ENCODE peak calls at places on chromosome 15, in six cellular contexts. I, M, Y, L, H and W are unnamed samples.

GRCh38 chr15:56629133-56629532 is 104.2 kb downstream of the ZNF280D start:
- DNase-seq in I (no peak), M (no peak), Y (no peak), L (no peak), H (no peak), W (no peak)

GRCh38 chr15:78976691-78977090 is 31.8 kb upstream of the CTSH start:
- DNase-seq in I (no peak), M (no peak), Y (no peak), L (no peak), H (no peak), W (no peak)

GRCh38 chr15:67701669-67702068 is 123.6 kb upstream of the SKOR1 start:
- DNase-seq in I (no peak), M (no peak), Y (no peak), L (no peak), H (no peak), W (no peak)

GRCh38 chr15:52486003-52486996 is 42.4 kb downstream of the MYO5A start:
- DNase-seq in I (no peak), M (no peak), Y (peak; percentile 33), L (no peak), H (no peak), W (no peak)

GRCh38 chr15:40421246-40422157 is 15.9 kb downstream of the IVD start:
- DNase-seq in I (peak; percentile 67), M (peak; percentile 84), Y (peak; percentile 89), L (peak; percentile 79), H (peak; percentile 53), W (peak; percentile 44)

GRCh38 chr15:101378356-101378755 is 83.3 kb upstream of the SNRPA1 start:
- DNase-seq in I (no peak), M (no peak), Y (no peak), L (no peak), H (no peak), W (no peak)

GRCh38 chr15:95013379-95013778 is 782.0 kb downstream of the MCTP2 start:
- DNase-seq in I (no peak), M (no peak), Y (no peak), L (no peak), H (no peak), W (no peak)

GRCh38 chr15:77122576-77122975 is 51.7 kb upstream of the TSPAN3 start:
- DNase-seq in I (no peak), M (no peak), Y (no peak), L (no peak), H (no peak), W (no peak)